ENCODE peak calls at places on chromosomes 3 and 15, in ten cellular contexts. D, I, M, K, P, H, O, F, J and U are unnamed samples.

GRCh38 chr3:78668302-78668701 is 1099.5 kb downstream of the ROBO1 start:
- DNase-seq in K (no peak), D (no peak), O (no peak), P (no peak), M (no peak), F (no peak), I (no peak), J (no peak), H (no peak), U (no peak)

GRCh38 chr3:117681619-117682018 is 972.0 kb downstream of the TUSC7 start:
- DNase-seq in F (no peak), D (no peak), P (no peak), O (no peak), H (no peak), J (no peak), M (no peak), I (no peak), K (no peak), U (no peak)

GRCh38 chr3:161409069-161409468 is 37.8 kb upstream of the SPTSSB start:
- DNase-seq in P (peak; percentile 66), F (peak; percentile 68), J (peak; percentile 61), M (peak; percentile 45), O (peak; percentile 56), H (no peak), K (no peak), I (peak; percentile 94), D (no peak), U (no peak)

GRCh38 chr3:196225763-196226364 is 9.5 kb downstream of the SLC51A start:
- DNase-seq in P (no peak), J (no peak), H (no peak), D (no peak), I (no peak), O (no peak), K (no peak), F (no peak), M (no peak), U (no peak)

GRCh38 chr15:63792584-63792983 is 41.2 kb downstream of the HERC1 start:
- DNase-seq in F (no peak), J (no peak), K (no peak), H (no peak), O (no peak), D (no peak), P (no peak), M (no peak), I (no peak), U (no peak)

GRCh38 chr15:101179341-101180153 is 72.3 kb downstream of the CHSY1 start:
- DNase-seq in F (no peak), D (peak; percentile 80), H (no peak), I (no peak), M (no peak), P (no peak), J (no peak), K (no peak), O (no peak), U (peak; percentile 89)

GRCh38 chr15:77869021-77869895 is 208.3 kb downstream of the TBC1D2B start:
- DNase-seq in F (no peak), D (no peak), P (no peak), K (peak; percentile 61), M (peak; percentile 35), H (no peak), J (no peak), O (no peak), I (peak; percentile 46), U (no peak)

GRCh38 chr3:4716231-4716630 is 223.1 kb downstream of the ITPR1 start:
- DNase-seq in J (no peak), O (no peak), M (no peak), F (no peak), K (no peak), I (peak; percentile 58), H (no peak), D (no peak), P (no peak), U (no peak)

GRCh38 chr15:26045516-26045915 is 182.4 kb upstream of the ATP10A start:
- DNase-seq in D (no peak), P (no peak), O (no peak), M (no peak), H (peak; percentile 89), K (no peak), I (no peak), F (no peak), J (no peak), U (no peak)

GRCh38 chr3:21042184-21042583 is 708.8 kb downstream of the ZNF385D start:
- DNase-seq in J (no peak), I (no peak), F (no peak), M (no peak), H (no peak), P (no peak), O (no peak), K (peak; percentile 26), D (no peak), U (no peak)

GRCh38 chr15:38017721-38018120 is 83.3 kb downstream of the TMCO5A start:
- DNase-seq in P (no peak), M (no peak), H (no peak), I (no peak), D (no peak), J (no peak), F (no peak), O (no peak), K (no peak), U (no peak)

GRCh38 chr3:194865595-194865994 is 179.9 kb downstream of the FAM43A start:
- DNase-seq in H (no peak), D (no peak), P (no peak), I (no peak), M (no peak), K (no peak), F (no peak), O (no peak), J (no peak), U (no peak)

GRCh38 chr3:194868831-194869230 is 183.1 kb downstream of the FAM43A start:
- DNase-seq in P (no peak), F (no peak), I (no peak), K (peak; percentile 56), J (no peak), D (no peak), O (no peak), H (no peak), M (peak; percentile 9), U (no peak)

GRCh38 chr3:194869482-194870169 is 183.9 kb downstream of the FAM43A start:
- DNase-seq in I (peak; percentile 88), F (no peak), H (no peak), M (peak; percentile 8), K (peak; percentile 35), J (no peak), O (no peak), D (no peak), P (no peak), U (no peak)

GRCh38 chr3:194865081-194865480 is 179.4 kb downstream of the FAM43A start:
- DNase-seq in F (no peak), O (no peak), H (no peak), P (no peak), J (no peak), I (no peak), M (no peak), D (no peak), K (no peak), U (no peak)

GRCh38 chr3:194867270-194867983 is 181.7 kb downstream of the FAM43A start:
- DNase-seq in P (no peak), D (no peak), O (no peak), F (no peak), H (no peak), J (peak; percentile 50), K (no peak), I (peak; percentile 16), M (peak; percentile 44), U (no peak)
- H3K36me3 ChIP-seq in P (no peaks in the 10 kb centered on the region), D (no peaks in the 10 kb centered on the region), O (no peaks in the 10 kb centered on the region), F (no peaks in the 10 kb centered on the region), H (no peaks in the 10 kb centered on the region), J (no peaks in the 10 kb centered on the region), K (no peaks in the 10 kb centered on the region), I (no peaks in the 10 kb centered on the region), M (no peaks in the 10 kb centered on the region), U (no peaks in the 10 kb centered on the region)

GRCh38 chr3:45171283-45171682 is 25.1 kb upstream of the CDCP1 start:
- DNase-seq in I (peak; percentile 59), O (no peak), H (no peak), D (no peak), K (no peak), F (no peak), M (no peak), P (no peak), J (no peak), U (no peak)
- H3K4me3 ChIP-seq in I (no peak overlapping the region), O (no peak overlapping the region), H (no peak overlapping the region), D (no peak overlapping the region), K (no peak overlapping the region), F (no peak overlapping the region), M (no peak overlapping the region), P (no peak overlapping the region), J (no peak overlapping the region), U (no peak overlapping the region)

GRCh38 chr3:187669675-187670504 is at the start of gene SST:
- DNase-seq in D (no peak), F (peak; percentile 18), J (peak; percentile 82), M (peak; percentile 59), H (peak; percentile 53), O (peak; percentile 4), K (peak; percentile 83), I (peak; percentile 51), P (peak; percentile 95), U (no peak)
- H3K27me3 ChIP-seq in D (peaks cover 41% of the 10 kb centered on the region), F (peaks cover 16% of the 10 kb centered on the region), J (peaks cover 42% of the 10 kb centered on the region), M (no peaks in the 10 kb centered on the region), H (peaks cover 12% of the 10 kb centered on the region), O (no peaks in the 10 kb centered on the region), K (no peaks in the 10 kb centered on the region), I (peaks cover 75% of the 10 kb centered on the region), P (peaks cover 55% of the 10 kb centered on the region), U (peaks cover 3% of the 10 kb centered on the region)

DNA sequence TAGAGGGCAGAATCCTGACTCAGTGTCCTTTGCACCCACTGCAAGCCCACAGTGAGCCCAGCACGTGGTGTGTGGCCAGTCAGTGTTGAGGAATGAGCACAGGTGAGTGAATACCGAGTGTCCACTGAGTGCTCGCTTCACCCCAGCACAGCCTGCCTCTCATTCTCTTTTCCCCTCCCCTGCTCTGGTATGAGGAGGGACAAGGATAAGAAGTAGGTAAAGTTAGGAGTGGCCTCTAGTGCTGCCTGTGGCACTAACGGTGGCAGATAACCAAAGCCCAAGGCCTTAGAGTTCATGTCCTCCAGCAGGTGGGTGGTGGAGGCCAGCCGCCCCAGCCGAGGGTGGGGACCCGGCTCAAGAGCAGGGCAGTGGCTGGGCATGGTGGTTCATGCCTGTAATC is 38.0 kb downstream of the PRKCD start:
- DNase-seq in D (no peak), P (no peak), O (no peak), M (no peak), F (no peak), K (no peak), H (no peak), J (no peak), I (no peak), U (no peak)
- H3K36me3 ChIP-seq in D (no peaks in the 10 kb centered on the region), P (no peaks in the 10 kb centered on the region), O (peaks cover under 1% of the 10 kb centered on the region), M (no peaks in the 10 kb centered on the region), F (no peaks in the 10 kb centered on the region), K (no peaks in the 10 kb centered on the region), H (no peaks in the 10 kb centered on the region), J (no peaks in the 10 kb centered on the region), I (no peaks in the 10 kb centered on the region), U (no peaks in the 10 kb centered on the region)

DNA sequence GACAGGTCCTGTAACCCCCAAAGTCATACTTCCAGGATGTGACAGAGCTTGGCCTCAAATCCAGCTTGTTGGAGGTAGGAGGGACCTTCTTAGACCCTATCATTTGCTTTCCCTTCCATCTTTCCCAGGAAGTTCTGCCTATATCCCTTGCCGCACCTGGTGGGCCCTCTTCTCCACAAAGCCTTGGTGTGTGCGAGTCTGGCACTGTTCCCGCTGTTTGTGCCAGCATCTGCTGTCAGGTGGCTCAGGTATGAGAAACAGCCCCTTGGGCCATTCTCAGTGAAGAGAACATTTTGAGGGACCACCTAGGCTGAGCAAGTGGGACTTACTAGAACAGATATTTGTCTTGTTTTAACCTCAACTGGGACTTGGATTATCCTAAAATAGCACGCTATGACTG is 1.3 kb downstream of the IL17RE start:
- DNase-seq in O (no peak), M (no peak), I (no peak), P (no peak), J (no peak), D (peak; percentile 71), H (no peak), K (peak; percentile 51), F (no peak), U (no peak)
- H3K4me3 ChIP-seq in O (no peak overlapping the region), M (peak overlapping the region; percentile 54), I (no peak overlapping the region), P (no peak overlapping the region), J (no peak overlapping the region), D (no peak overlapping the region), H (no peak overlapping the region), K (no peak overlapping the region), F (no peak overlapping the region), U (no peak overlapping the region)